ENCODE peak calls at places on chromosomes 2 and 18, in nine cellular contexts. One of them, this sample, is unnamed.
A peak's percentile ranks its signal among the peaks of the same experiment; 100 is the strongest.

GRCh38 chr2:165016772-165017411 is 61.6 kb upstream of the SLC38A11 start:
- DNase-seq in activated CD8-positive, alpha-beta T cell treated with anti-CD3 and anti-CD28 coated beads for 36 hours: peak; percentile 46
- DNase-seq in Caco-2: peak; percentile 42
- DNase-seq in cardiac fibroblast: peak; percentile 49
- DNase-seq in CD4-positive, alpha-beta T cell: no peak
- DNase-seq in GM13977: peak; percentile 22
- DNase-seq in brain microvascular endothelial cell: peak; percentile 74
- DNase-seq in endothelial cell of umbilical vein: peak; percentile 43
- DNase-seq in HepG2: peak; percentile 48
- DNase-seq in this sample: peak; percentile 14

GRCh38 chr2:183248866-183249567 is 124.8 kb downstream of the NUP35 start:
- DNase-seq in GM13977: peak; percentile 39
- DNase-seq in brain microvascular endothelial cell: peak; percentile 4
- DNase-seq in activated CD8-positive, alpha-beta T cell treated with anti-CD3 and anti-CD28 coated beads for 36 hours: no peak
- DNase-seq in endothelial cell of umbilical vein: peak; percentile 71
- DNase-seq in Caco-2: peak; percentile 19
- DNase-seq in HepG2: peak; percentile 15
- DNase-seq in CD4-positive, alpha-beta T cell: no peak
- DNase-seq in cardiac fibroblast: peak; percentile 54
- DNase-seq in this sample: peak; percentile 24

GRCh38 chr2:180924078-180924477 is 56.3 kb upstream of the UBE2E3 start:
- DNase-seq in GM13977: no peak
- DNase-seq in Caco-2: no peak
- DNase-seq in activated CD8-positive, alpha-beta T cell treated with anti-CD3 and anti-CD28 coated beads for 36 hours: no peak
- DNase-seq in CD4-positive, alpha-beta T cell: no peak
- DNase-seq in HepG2: no peak
- DNase-seq in cardiac fibroblast: no peak
- DNase-seq in brain microvascular endothelial cell: no peak
- DNase-seq in endothelial cell of umbilical vein: no peak
- DNase-seq in this sample: no peak

GRCh38 chr2:64785245-64785644 is 131.5 kb upstream of the SERTAD2 start:
- DNase-seq in Caco-2: no peak
- DNase-seq in brain microvascular endothelial cell: no peak
- DNase-seq in cardiac fibroblast: no peak
- DNase-seq in GM13977: no peak
- DNase-seq in HepG2: no peak
- DNase-seq in endothelial cell of umbilical vein: no peak
- DNase-seq in activated CD8-positive, alpha-beta T cell treated with anti-CD3 and anti-CD28 coated beads for 36 hours: no peak
- DNase-seq in CD4-positive, alpha-beta T cell: no peak
- DNase-seq in this sample: no peak

GRCh38 chr2:168456526-168457176 is 579 bp downstream of the CERS6 start:
- DNase-seq in cardiac fibroblast: peak; percentile 27
- DNase-seq in brain microvascular endothelial cell: no peak
- DNase-seq in HepG2: peak; percentile 40
- DNase-seq in activated CD8-positive, alpha-beta T cell treated with anti-CD3 and anti-CD28 coated beads for 36 hours: peak; percentile 58
- DNase-seq in GM13977: peak; percentile 41
- DNase-seq in CD4-positive, alpha-beta T cell: peak; percentile 30
- DNase-seq in endothelial cell of umbilical vein: no peak
- DNase-seq in Caco-2: peak; percentile 60
- DNase-seq in this sample: no peak

GRCh38 chr2:155190342-155190741 is 491.8 kb downstream of the KCNJ3 start:
- DNase-seq in activated CD8-positive, alpha-beta T cell treated with anti-CD3 and anti-CD28 coated beads for 36 hours: no peak
- DNase-seq in GM13977: no peak
- DNase-seq in cardiac fibroblast: no peak
- DNase-seq in endothelial cell of umbilical vein: no peak
- DNase-seq in HepG2: peak; percentile 32
- DNase-seq in Caco-2: no peak
- DNase-seq in CD4-positive, alpha-beta T cell: no peak
- DNase-seq in brain microvascular endothelial cell: no peak
- DNase-seq in this sample: no peak

GRCh38 chr2:185475868-185476267 is 262.7 kb upstream of the FSIP2 start:
- DNase-seq in cardiac fibroblast: no peak
- DNase-seq in GM13977: no peak
- DNase-seq in CD4-positive, alpha-beta T cell: no peak
- DNase-seq in endothelial cell of umbilical vein: no peak
- DNase-seq in Caco-2: no peak
- DNase-seq in HepG2: no peak
- DNase-seq in activated CD8-positive, alpha-beta T cell treated with anti-CD3 and anti-CD28 coated beads for 36 hours: no peak
- DNase-seq in brain microvascular endothelial cell: no peak
- DNase-seq in this sample: no peak

GRCh38 chr2:189210250-189211075 is 30.9 kb upstream of the COL5A2 start:
- DNase-seq in brain microvascular endothelial cell: peak; percentile 85
- DNase-seq in activated CD8-positive, alpha-beta T cell treated with anti-CD3 and anti-CD28 coated beads for 36 hours: peak; percentile 16
- DNase-seq in endothelial cell of umbilical vein: peak; percentile 94
- DNase-seq in cardiac fibroblast: peak; percentile 95
- DNase-seq in Caco-2: no peak
- DNase-seq in CD4-positive, alpha-beta T cell: no peak
- DNase-seq in HepG2: no peak
- DNase-seq in GM13977: no peak
- DNase-seq in this sample: no peak

GRCh38 chr2:49241506-49241905 is 87.2 kb upstream of the FSHR start:
- DNase-seq in activated CD8-positive, alpha-beta T cell treated with anti-CD3 and anti-CD28 coated beads for 36 hours: no peak
- DNase-seq in HepG2: no peak
- DNase-seq in cardiac fibroblast: no peak
- DNase-seq in Caco-2: no peak
- DNase-seq in brain microvascular endothelial cell: no peak
- DNase-seq in GM13977: no peak
- DNase-seq in CD4-positive, alpha-beta T cell: no peak
- DNase-seq in endothelial cell of umbilical vein: no peak
- DNase-seq in this sample: no peak

GRCh38 chr18:55034742-55035141 is 75.5 kb upstream of the CCDC68 start:
- DNase-seq in CD4-positive, alpha-beta T cell: no peak
- DNase-seq in Caco-2: no peak
- DNase-seq in GM13977: no peak
- DNase-seq in endothelial cell of umbilical vein: no peak
- DNase-seq in cardiac fibroblast: no peak
- DNase-seq in brain microvascular endothelial cell: peak; percentile 43
- DNase-seq in activated CD8-positive, alpha-beta T cell treated with anti-CD3 and anti-CD28 coated beads for 36 hours: no peak
- DNase-seq in HepG2: no peak
- DNase-seq in this sample: no peak

GRCh38 chr2:101307950-101308431 is 510 bp downstream of the RNF149 start:
- DNase-seq in cardiac fibroblast: peak; percentile 16
- DNase-seq in CD4-positive, alpha-beta T cell: peak; percentile 23
- DNase-seq in Caco-2: peak; percentile 34
- DNase-seq in endothelial cell of umbilical vein: no peak
- DNase-seq in brain microvascular endothelial cell: no peak
- DNase-seq in GM13977: peak; percentile 58
- DNase-seq in activated CD8-positive, alpha-beta T cell treated with anti-CD3 and anti-CD28 coated beads for 36 hours: peak; percentile 45
- DNase-seq in HepG2: no peak
- DNase-seq in this sample: peak; percentile 30

GRCh38 chr2:229270551-229271410 is at the start of gene PID1:
- DNase-seq in endothelial cell of umbilical vein: no peak
- DNase-seq in CD4-positive, alpha-beta T cell: no peak
- DNase-seq in HepG2: no peak
- DNase-seq in brain microvascular endothelial cell: no peak
- DNase-seq in cardiac fibroblast: peak; percentile 69
- DNase-seq in Caco-2: peak; percentile 45
- DNase-seq in GM13977: no peak
- DNase-seq in activated CD8-positive, alpha-beta T cell treated with anti-CD3 and anti-CD28 coated beads for 36 hours: no peak
- DNase-seq in this sample: no peak

GRCh38 chr2:136765256-136765735 is at the start of gene THSD7B:
- DNase-seq in GM13977: peak; percentile 48
- DNase-seq in Caco-2: no peak
- DNase-seq in HepG2: no peak
- DNase-seq in activated CD8-positive, alpha-beta T cell treated with anti-CD3 and anti-CD28 coated beads for 36 hours: no peak
- DNase-seq in endothelial cell of umbilical vein: no peak
- DNase-seq in brain microvascular endothelial cell: no peak
- DNase-seq in CD4-positive, alpha-beta T cell: no peak
- DNase-seq in cardiac fibroblast: no peak
- DNase-seq in this sample: peak; percentile 13

GRCh38 chr18:26547302-26548143 is 830 bp downstream of the KCTD1 start:
- DNase-seq in CD4-positive, alpha-beta T cell: peak; percentile 35
- DNase-seq in GM13977: peak; percentile 91
- DNase-seq in cardiac fibroblast: peak; percentile 88
- DNase-seq in activated CD8-positive, alpha-beta T cell treated with anti-CD3 and anti-CD28 coated beads for 36 hours: peak; percentile 75
- DNase-seq in HepG2: no peak
- DNase-seq in brain microvascular endothelial cell: peak; percentile 65
- DNase-seq in Caco-2: no peak
- DNase-seq in endothelial cell of umbilical vein: peak; percentile 80
- DNase-seq in this sample: peak; percentile 85

GRCh38 chr2:227703280-227703732 is 14.5 kb downstream of the SLC19A3 start:
- DNase-seq in GM13977: no peak
- DNase-seq in CD4-positive, alpha-beta T cell: no peak
- DNase-seq in HepG2: peak; percentile 55
- DNase-seq in activated CD8-positive, alpha-beta T cell treated with anti-CD3 and anti-CD28 coated beads for 36 hours: no peak
- DNase-seq in Caco-2: peak; percentile 84
- DNase-seq in cardiac fibroblast: peak; percentile 51
- DNase-seq in brain microvascular endothelial cell: no peak
- DNase-seq in endothelial cell of umbilical vein: no peak
- DNase-seq in this sample: no peak

GRCh38 chr2:158688722-158689121 is 106.4 kb upstream of the DAPL1 start:
- DNase-seq in CD4-positive, alpha-beta T cell: no peak
- DNase-seq in HepG2: no peak
- DNase-seq in activated CD8-positive, alpha-beta T cell treated with anti-CD3 and anti-CD28 coated beads for 36 hours: no peak
- DNase-seq in brain microvascular endothelial cell: peak; percentile 12
- DNase-seq in cardiac fibroblast: peak; percentile 41
- DNase-seq in Caco-2: no peak
- DNase-seq in endothelial cell of umbilical vein: no peak
- DNase-seq in GM13977: no peak
- DNase-seq in this sample: no peak

GRCh38 chr2:71940695-71941094 is 207.0 kb downstream of the CYP26B1 start:
- DNase-seq in CD4-positive, alpha-beta T cell: no peak
- DNase-seq in activated CD8-positive, alpha-beta T cell treated with anti-CD3 and anti-CD28 coated beads for 36 hours: no peak
- DNase-seq in endothelial cell of umbilical vein: no peak
- DNase-seq in cardiac fibroblast: no peak
- DNase-seq in brain microvascular endothelial cell: no peak
- DNase-seq in Caco-2: no peak
- DNase-seq in GM13977: no peak
- DNase-seq in HepG2: no peak
- DNase-seq in this sample: no peak

GRCh38 chr2:124970065-124970464 is 945.0 kb downstream of the CNTNAP5 start:
- DNase-seq in activated CD8-positive, alpha-beta T cell treated with anti-CD3 and anti-CD28 coated beads for 36 hours: no peak
- DNase-seq in GM13977: no peak
- DNase-seq in HepG2: no peak
- DNase-seq in Caco-2: no peak
- DNase-seq in endothelial cell of umbilical vein: no peak
- DNase-seq in cardiac fibroblast: no peak
- DNase-seq in brain microvascular endothelial cell: no peak
- DNase-seq in CD4-positive, alpha-beta T cell: no peak
- DNase-seq in this sample: no peak

GRCh38 chr2:85754313-85755095 is 713 bp downstream of the ATOH8 start:
- DNase-seq in Caco-2: peak; percentile 51
- DNase-seq in cardiac fibroblast: peak; percentile 57
- DNase-seq in GM13977: peak; percentile 61
- DNase-seq in brain microvascular endothelial cell: no peak
- DNase-seq in HepG2: peak; percentile 77
- DNase-seq in CD4-positive, alpha-beta T cell: no peak
- DNase-seq in activated CD8-positive, alpha-beta T cell treated with anti-CD3 and anti-CD28 coated beads for 36 hours: peak; percentile 64
- DNase-seq in endothelial cell of umbilical vein: no peak
- DNase-seq in this sample: no peak
- TF ChIP-seq CTCF in Caco-2: no peak
- TF ChIP-seq CTCF in cardiac fibroblast: peak; percentile 31
- TF ChIP-seq CTCF in GM13977: no peak
- TF ChIP-seq CTCF in brain microvascular endothelial cell: peak; percentile 34
- TF ChIP-seq CTCF in HepG2: no peak
- TF ChIP-seq CTCF in CD4-positive, alpha-beta T cell: no peak
- TF ChIP-seq CTCF in activated CD8-positive, alpha-beta T cell treated with anti-CD3 and anti-CD28 coated beads for 36 hours: no peak
- TF ChIP-seq CTCF in endothelial cell of umbilical vein: no peak
- TF ChIP-seq CTCF in this sample: no peak

GRCh38 chr2:25544445-25544844 is 128.9 kb downstream of the DTNB start:
- DNase-seq in HepG2: no peak
- DNase-seq in cardiac fibroblast: no peak
- DNase-seq in brain microvascular endothelial cell: no peak
- DNase-seq in activated CD8-positive, alpha-beta T cell treated with anti-CD3 and anti-CD28 coated beads for 36 hours: no peak
- DNase-seq in GM13977: no peak
- DNase-seq in Caco-2: no peak
- DNase-seq in endothelial cell of umbilical vein: no peak
- DNase-seq in CD4-positive, alpha-beta T cell: no peak
- DNase-seq in this sample: no peak
- TF ChIP-seq CTCF in HepG2: no peak
- TF ChIP-seq CTCF in cardiac fibroblast: no peak
- TF ChIP-seq CTCF in brain microvascular endothelial cell: no peak
- TF ChIP-seq CTCF in activated CD8-positive, alpha-beta T cell treated with anti-CD3 and anti-CD28 coated beads for 36 hours: no peak
- TF ChIP-seq CTCF in GM13977: no peak
- TF ChIP-seq CTCF in Caco-2: no peak
- TF ChIP-seq CTCF in endothelial cell of umbilical vein: no peak
- TF ChIP-seq CTCF in CD4-positive, alpha-beta T cell: no peak
- TF ChIP-seq CTCF in this sample: no peak

DNA sequence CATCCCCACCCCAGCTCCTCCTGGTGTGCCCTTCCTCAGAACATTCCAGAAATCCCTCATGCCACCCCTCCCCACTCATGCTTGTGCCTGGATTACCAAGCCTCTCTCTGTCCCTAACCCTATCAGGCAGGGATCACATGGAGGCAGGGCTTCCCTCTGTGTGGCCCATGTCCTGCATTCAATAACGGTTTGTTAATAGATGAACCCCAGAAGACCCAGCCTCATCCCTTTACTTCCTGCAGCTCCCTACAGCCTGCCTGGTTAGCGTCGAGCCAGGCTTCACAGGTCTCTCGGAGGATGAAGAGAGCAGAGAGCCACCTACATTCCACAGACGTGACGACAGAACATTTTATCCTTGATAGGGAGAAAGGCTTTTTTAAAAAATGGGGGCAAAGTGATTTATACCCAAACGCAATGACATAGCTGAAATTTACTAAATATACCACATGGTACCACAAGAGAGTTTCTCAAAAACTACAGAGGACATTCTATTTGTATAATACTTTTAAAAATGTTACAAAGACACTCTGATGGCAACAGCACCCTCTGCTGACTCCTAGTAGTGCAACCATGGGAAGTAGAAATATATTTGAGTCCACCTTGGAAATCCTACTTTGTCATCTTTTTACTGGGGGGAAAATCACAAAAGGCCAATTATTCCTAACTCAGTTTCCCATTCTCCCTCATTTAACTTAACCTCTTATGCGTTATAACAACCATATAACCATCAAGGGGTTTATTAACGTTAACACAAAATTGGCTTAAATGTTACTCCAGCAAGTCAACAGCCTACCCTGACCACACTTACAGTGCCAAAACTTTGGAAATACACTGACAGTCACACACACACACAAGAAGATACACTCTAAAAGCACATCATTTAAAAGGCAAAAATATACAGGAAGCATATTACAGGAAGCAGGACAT is 30.7 kb downstream of the FBXO15 start:
- DNase-seq in activated CD8-positive, alpha-beta T cell treated with anti-CD3 and anti-CD28 coated beads for 36 hours: peak; percentile 69
- DNase-seq in HepG2: peak; percentile 20
- DNase-seq in Caco-2: no peak
- DNase-seq in CD4-positive, alpha-beta T cell: peak; percentile 7
- DNase-seq in cardiac fibroblast: peak; percentile 60
- DNase-seq in endothelial cell of umbilical vein: peak; percentile 3
- DNase-seq in brain microvascular endothelial cell: peak; percentile 47
- DNase-seq in GM13977: no peak
- DNase-seq in this sample: no peak
- TF ChIP-seq CTCF in activated CD8-positive, alpha-beta T cell treated with anti-CD3 and anti-CD28 coated beads for 36 hours: peak; percentile 64
- TF ChIP-seq CTCF in HepG2: peak; percentile 56
- TF ChIP-seq CTCF in Caco-2: peak; percentile 20
- TF ChIP-seq CTCF in CD4-positive, alpha-beta T cell: peak; percentile 54
- TF ChIP-seq CTCF in cardiac fibroblast: peak; percentile 74
- TF ChIP-seq CTCF in endothelial cell of umbilical vein: peak; percentile 26
- TF ChIP-seq CTCF in brain microvascular endothelial cell: peak; percentile 80
- TF ChIP-seq CTCF in GM13977: peak; percentile 62
- TF ChIP-seq CTCF in this sample: peak; percentile 46

DNA sequence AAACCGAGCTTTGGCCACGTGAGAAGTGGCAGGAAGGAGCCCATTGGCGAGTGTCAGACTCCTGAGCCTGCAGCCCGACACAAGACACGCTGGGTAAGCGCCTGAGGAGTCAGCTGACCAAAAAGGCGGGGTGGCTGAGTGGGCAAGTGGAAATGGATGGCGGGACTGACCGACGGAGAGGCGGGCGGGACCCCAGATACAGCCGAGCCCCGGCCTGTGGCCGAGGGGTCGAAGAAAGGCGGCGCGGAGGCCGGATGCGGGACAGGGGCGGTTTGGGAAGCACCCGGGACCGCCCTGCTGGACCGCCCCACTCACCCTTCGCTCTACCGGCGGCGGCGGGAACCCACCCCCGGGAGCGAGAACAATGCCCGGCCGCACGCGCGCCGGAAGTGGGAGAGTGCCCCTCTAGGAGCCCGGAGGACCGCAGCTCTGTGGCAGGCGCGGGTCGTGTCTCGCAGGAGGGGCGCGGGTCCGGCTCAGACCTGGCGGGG is 22.8 kb downstream of the ZSCAN30 start:
- DNase-seq in cardiac fibroblast: peak; percentile 77
- DNase-seq in GM13977: no peak
- DNase-seq in activated CD8-positive, alpha-beta T cell treated with anti-CD3 and anti-CD28 coated beads for 36 hours: peak; percentile 72
- DNase-seq in Caco-2: peak; percentile 84
- DNase-seq in endothelial cell of umbilical vein: peak; percentile 66
- DNase-seq in CD4-positive, alpha-beta T cell: peak; percentile 66
- DNase-seq in HepG2: no peak
- DNase-seq in brain microvascular endothelial cell: peak; percentile 7
- DNase-seq in this sample: peak; percentile 44
- TF ChIP-seq CTCF in cardiac fibroblast: no peak
- TF ChIP-seq CTCF in GM13977: no peak
- TF ChIP-seq CTCF in activated CD8-positive, alpha-beta T cell treated with anti-CD3 and anti-CD28 coated beads for 36 hours: no peak
- TF ChIP-seq CTCF in Caco-2: no peak
- TF ChIP-seq CTCF in endothelial cell of umbilical vein: no peak
- TF ChIP-seq CTCF in CD4-positive, alpha-beta T cell: no peak
- TF ChIP-seq CTCF in HepG2: no peak
- TF ChIP-seq CTCF in brain microvascular endothelial cell: no peak
- TF ChIP-seq CTCF in this sample: no peak